ENCODE peak calls at places on chromosomes 6 and 20, in eight cellular contexts. B is endodermal cell, L is ovary, Z is HCT116, W is psoas muscle, A is prostate gland, H is A549, K is fibroblast of lung. O is an unnamed sample. For H3K4me1 and H3K9me3, the result is how much of the 10 kb centered on the place peaks cover.

GRCh38 chr6:135465903-135466302 is 31.6 kb downstream of the AHI1 start:
- DNase-seq in W (no peak), K (no peak), A (no peak), L (no peak), Z (no peak), H (no peak), B (no peak), O (no peak)

GRCh38 chr6:41649596-41649995 is 11.3 kb downstream of the MDFI start:
- DNase-seq in Z (no peak), H (no peak), B (no peak), L (no peak), K (no peak), W (no peak), A (no peak), O (peak)

GRCh38 chr6:1610497-1611321 is 994 bp downstream of the FOXC1 start:
- DNase-seq in A (no peak), Z (no peak), B (peak), K (peak), W (no peak), H (no peak), L (peak), O (no peak)

GRCh38 chr6:30844118-30844535 is 40.2 kb upstream of the DDR1 start:
- DNase-seq in K (peak), Z (no peak), B (peak), L (no peak), H (no peak), A (no peak), W (no peak), O (no peak)

GRCh38 chr6:50030777-50031562 is 9.2 kb upstream of the DEFB110 start:
- DNase-seq in H (no peak), B (peak), Z (peak), L (no peak), A (no peak), K (no peak), W (no peak), O (no peak)

GRCh38 chr6:52317841-52318581 is 33.5 kb upstream of the MCM3 start:
- DNase-seq in Z (no peak), L (no peak), A (no peak), K (peak), B (no peak), W (no peak), H (peak), O (no peak)

GRCh38 chr6:127164555-127164954 is 46.1 kb downstream of the RSPO3 start:
- DNase-seq in B (no peak), Z (no peak), K (no peak), W (no peak), A (no peak), L (no peak), H (no peak), O (no peak)

GRCh38 chr6:136137008-136137689 is 113.0 kb downstream of the MTFR2 start:
- DNase-seq in A (no peak), W (no peak), B (no peak), K (peak), L (no peak), H (no peak), Z (peak), O (no peak)

GRCh38 chr6:8556370-8557018 is 121.1 kb upstream of the SLC35B3 start:
- DNase-seq in Z (peak), K (peak), B (no peak), H (peak), W (no peak), L (no peak), A (no peak), O (no peak)

GRCh38 chr6:56002336-56002735 is 126.9 kb upstream of the BMP5 start:
- DNase-seq in A (no peak), W (no peak), K (no peak), B (no peak), L (no peak), H (no peak), Z (no peak), O (no peak)

GRCh38 chr6:84576029-84576428 is 188.4 kb downstream of the TBX18 start:
- DNase-seq in Z (no peak), A (no peak), B (no peak), W (no peak), H (no peak), L (no peak), K (no peak), O (no peak)

GRCh38 chr20:32894711-32895355 is 36.1 kb downstream of the EFCAB8 start:
- DNase-seq in K (no peak), L (no peak), H (no peak), B (no peak), W (no peak), Z (no peak), A (no peak), O (no peak)

GRCh38 chr6:106739387-106739786 is 110.0 kb downstream of the QRSL1 start:
- DNase-seq in L (no peak), W (peak), Z (no peak), K (no peak), A (peak), B (no peak), H (peak), O (peak)

GRCh38 chr6:72182337-72183246 is 296.2 kb downstream of the RIMS1 start:
- DNase-seq in A (peak), W (peak), B (peak), L (no peak), Z (no peak), K (peak), H (peak), O (no peak)

GRCh38 chr20:19012671-19013070 is 199.1 kb downstream of the SCP2D1 start:
- DNase-seq in B (peak), Z (no peak), A (no peak), W (no peak), L (no peak), H (no peak), K (no peak), O (no peak)

GRCh38 chr6:32074996-32075532 is 34.1 kb downstream of the TNXB start:
- DNase-seq in W (no peak), L (no peak), K (peak), B (no peak), A (no peak), H (no peak), Z (no peak), O (no peak)

GRCh38 chr6:4829089-4829488 is 52.9 kb downstream of the CDYL start:
- DNase-seq in K (no peak), Z (no peak), L (no peak), B (no peak), H (no peak), W (no peak), A (no peak), O (no peak)

GRCh38 chr6:126804255-126805064 is 314.0 kb upstream of the RSPO3 start:
- DNase-seq in K (peak), W (no peak), B (peak), A (peak), H (peak), L (no peak), Z (peak), O (no peak)

GRCh38 chr6:36443951-36444428 is 1.2 kb downstream of the KCTD20 start:
- DNase-seq in K (no peak), L (no peak), A (no peak), Z (peak), W (no peak), B (peak), H (peak), O (no peak)

GRCh38 chr6:106163966-106164877 is 78.1 kb downstream of the PRDM1 start:
- DNase-seq in B (no peak), H (no peak), A (no peak), K (peak), L (no peak), W (no peak), Z (no peak), O (no peak)

GRCh38 chr20:672975-673604 is 2.5 kb downstream of the SCRT2 start:
- DNase-seq in Z (no peak), L (no peak), W (no peak), A (no peak), B (peak), H (peak), K (no peak), O (no peak)

GRCh38 chr6:52230685-52231084 is 13.6 kb downstream of the IL17F start:
- DNase-seq in L (no peak), Z (no peak), W (no peak), A (no peak), B (no peak), K (no peak), H (no peak), O (no peak)

GRCh38 chr6:34383171-34383631 is 9.3 kb downstream of the NUDT3 start:
- DNase-seq in Z (no peak), B (no peak), L (peak), K (peak), W (no peak), A (no peak), H (no peak), O (no peak)

GRCh38 chr20:41560971-41561370 is 57.2 kb downstream of the CHD6 start:
- DNase-seq in H (no peak), B (no peak), W (no peak), A (no peak), L (no peak), Z (no peak), K (no peak), O (no peak)

GRCh38 chr6:33781105-33781975 is 7.6 kb downstream of the LEMD2 start:
- DNase-seq in B (peak), K (peak), A (no peak), W (no peak), L (no peak), H (peak), Z (peak), O (no peak)

GRCh38 chr20:38073307-38074010 is 39.9 kb downstream of the RPRD1B start:
- DNase-seq in Z (peak), W (peak), L (peak), B (peak), H (no peak), K (peak), A (peak), O (no peak)

GRCh38 chr6:157314705-157315321 is 8.5 kb downstream of the TMEM242 start:
- DNase-seq in L (no peak), K (peak), A (peak), W (no peak), B (no peak), H (peak), Z (peak), O (no peak)

GRCh38 chr6:83092756-83093399 is 25.4 kb downstream of the DOP1A start:
- DNase-seq in A (no peak), H (no peak), B (no peak), Z (no peak), L (no peak), K (peak), W (no peak), O (no peak)

GRCh38 chr6:136117081-136117480 is 133.0 kb downstream of the MTFR2 start:
- DNase-seq in B (no peak), H (no peak), L (no peak), A (no peak), W (no peak), Z (no peak), K (peak), O (no peak)

GRCh38 chr20:43945391-43946205 is 30.9 kb downstream of the TOX2 start:
- DNase-seq in W (no peak), K (no peak), B (no peak), L (no peak), A (no peak), H (no peak), Z (no peak), O (no peak)
- H3K4me1 ChIP-seq in W (under half), K (under half), B (under half), L (under half), A (under half), H (under half), Z (under half), O (under half)

GRCh38 chr20:56257604-56258003 is 9.1 kb downstream of the MC3R start:
- DNase-seq in H (no peak), W (no peak), K (no peak), L (no peak), B (no peak), A (no peak), Z (no peak), O (no peak)
- H3K9me3 ChIP-seq in H (under half), W (under half), K (under half), L (under half), B (half or more), A (under half), Z (under half), O (under half)

DNA sequence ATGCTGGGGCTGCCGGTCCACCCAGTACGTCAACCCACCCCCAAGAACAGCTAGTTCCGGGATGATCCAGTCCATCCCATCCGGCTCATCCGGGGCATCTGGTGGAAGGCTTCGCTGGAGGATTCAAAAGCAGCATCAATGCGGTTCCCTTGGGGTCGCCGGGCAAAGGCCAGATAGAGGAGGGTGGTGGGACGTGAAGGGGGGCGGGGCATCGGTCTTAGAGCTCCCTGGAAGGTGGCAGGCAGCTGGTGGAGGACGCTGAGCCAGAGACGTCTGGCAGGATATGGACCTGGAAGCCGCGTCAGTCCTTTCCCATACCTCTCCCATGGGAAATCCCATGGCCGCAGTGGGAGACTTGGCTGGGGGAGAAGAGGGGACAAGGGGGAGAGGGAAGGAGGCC is 1500.8 kb upstream of the DEFB115 start:
- DNase-seq in Z (no peak), K (no peak), B (no peak), W (no peak), A (no peak), L (no peak), H (no peak), O (no peak)
- H3K4me3 ChIP-seq in Z (no peak), K (no peak), B (no peak), W (no peak), A (no peak), L (no peak), H (no peak), O (no peak)

GRCh38 chr6:43095939-43096338 is 19.8 kb downstream of the PTK7 start:
- DNase-seq in Z (no peak), A (no peak), B (peak), L (no peak), H (no peak), K (no peak), W (no peak), O (no peak)

GRCh38 chr6:43091592-43091991 is 15.5 kb downstream of the PTK7 start:
- DNase-seq in W (no peak), A (no peak), L (no peak), B (no peak), K (no peak), Z (no peak), H (no peak), O (no peak)

GRCh38 chr6:43092635-43093034 is 16.5 kb downstream of the PTK7 start:
- DNase-seq in Z (no peak), L (no peak), B (no peak), W (no peak), A (no peak), H (no peak), K (no peak), O (no peak)

GRCh38 chr6:43091020-43091419 is 14.9 kb downstream of the PTK7 start:
- DNase-seq in B (no peak), L (no peak), W (no peak), A (no peak), H (no peak), Z (no peak), K (no peak), O (no peak)

GRCh38 chr6:43093361-43094289 is 17.5 kb downstream of the PTK7 start:
- DNase-seq in H (no peak), A (no peak), Z (no peak), L (no peak), K (peak), B (no peak), W (no peak), O (no peak)
- H3K4me1 ChIP-seq in H (under half), A (under half), Z (half or more), L (under half), K (under half), B (under half), W (under half), O (under half)

DNA sequence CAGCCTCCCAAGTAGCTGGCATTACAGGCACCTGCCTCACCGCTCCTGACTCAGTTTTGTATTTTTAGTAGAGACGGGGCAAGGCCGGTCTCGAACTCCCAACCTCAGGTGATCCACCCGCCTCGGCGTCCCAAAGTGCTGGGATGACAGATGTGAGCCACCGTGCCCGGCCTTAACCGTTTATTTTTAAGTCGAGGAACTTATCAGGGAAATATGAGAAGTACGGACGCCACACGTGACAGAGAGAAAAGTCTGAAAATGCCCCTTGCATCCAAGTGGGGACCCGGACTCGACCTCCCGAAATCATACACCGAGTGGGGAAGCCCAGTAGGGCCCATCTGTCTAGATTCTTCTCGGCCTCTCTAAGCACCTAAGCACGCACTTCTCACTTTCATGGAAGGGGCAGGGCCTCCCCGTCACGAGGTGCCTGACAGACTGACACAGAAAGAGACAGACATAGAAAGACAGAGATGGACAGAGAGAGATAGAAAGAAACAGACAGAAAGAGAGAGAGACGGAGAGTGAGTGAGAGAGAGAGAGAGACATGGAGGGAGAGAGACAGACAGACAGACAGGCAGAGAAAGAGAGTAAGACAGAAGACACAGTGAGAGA is 756.5 kb upstream of the DEFB115 start:
- DNase-seq in Z (no peak), H (no peak), K (no peak), B (no peak), W (no peak), A (no peak), L (no peak), O (no peak)
- H3K9me3 ChIP-seq in Z (under half), H (under half), K (under half), B (under half), W (under half), A (under half), L (under half), O (under half)

O was measured in aorta.